ENCODE peak calls at places on chromosome 18, in four cellular contexts. One of them, this sample, is unnamed.

GRCh38 chr18:7617738-7618422 is 50.8 kb downstream of the PTPRM start:
- DNase-seq in H1: no peak
- DNase-seq in HepG2: no peak
- DNase-seq in K562: no peak
- DNase-seq in this sample: no peak

GRCh38 chr18:45024357-45025107 is 343.8 kb downstream of the SETBP1 start:
- DNase-seq in H1: no peak
- DNase-seq in HepG2: no peak
- DNase-seq in K562: no peak
- DNase-seq in this sample: no peak

GRCh38 chr18:54147439-54147838 is 77.0 kb downstream of the MBD2 start:
- DNase-seq in H1: no peak
- DNase-seq in HepG2: no peak
- DNase-seq in K562: no peak
- DNase-seq in this sample: no peak

GRCh38 chr18:36376361-36376760 is 78.8 kb downstream of the FHOD3 start:
- DNase-seq in H1: no peak
- DNase-seq in HepG2: no peak
- DNase-seq in K562: no peak
- DNase-seq in this sample: no peak

GRCh38 chr18:79684283-79684631 is 4.7 kb downstream of the CTDP1 start:
- DNase-seq in H1: no peak
- DNase-seq in HepG2: no peak
- DNase-seq in K562: no peak
- DNase-seq in this sample: no peak

GRCh38 chr18:75654928-75655745 is 227.6 kb upstream of the SMIM21 start:
- DNase-seq in H1: peak
- DNase-seq in HepG2: no peak
- DNase-seq in K562: no peak
- DNase-seq in this sample: no peak

GRCh38 chr18:62606106-62606505 is 83.3 kb downstream of the ZCCHC2 start:
- DNase-seq in H1: no peak
- DNase-seq in HepG2: no peak
- DNase-seq in K562: no peak
- DNase-seq in this sample: no peak

GRCh38 chr18:76621782-76622495 is 126.9 kb upstream of the ZNF516 start:
- DNase-seq in H1: no peak
- DNase-seq in HepG2: no peak
- DNase-seq in K562: no peak
- DNase-seq in this sample: no peak

GRCh38 chr18:50797147-50797546 is 22.7 kb downstream of the MRO start:
- DNase-seq in H1: no peak
- DNase-seq in HepG2: no peak
- DNase-seq in K562: no peak
- DNase-seq in this sample: no peak

GRCh38 chr18:59419386-59419785 is 60.3 kb upstream of the LMAN1 start:
- DNase-seq in H1: no peak
- DNase-seq in HepG2: no peak
- DNase-seq in K562: no peak
- DNase-seq in this sample: no peak

GRCh38 chr18:52766002-52766540 is 426.1 kb downstream of the DCC start:
- DNase-seq in H1: no peak
- DNase-seq in HepG2: no peak
- DNase-seq in K562: no peak
- DNase-seq in this sample: no peak

GRCh38 chr18:51437280-51438271 is 240.1 kb upstream of the MEX3C start:
- DNase-seq in H1: no peak
- DNase-seq in HepG2: no peak
- DNase-seq in K562: no peak
- DNase-seq in this sample: no peak

GRCh38 chr18:13374096-13374467 is 155.5 kb downstream of the LDLRAD4 start:
- DNase-seq in H1: no peak
- DNase-seq in HepG2: no peak
- DNase-seq in K562: no peak
- DNase-seq in this sample: no peak

GRCh38 chr18:65725421-65726050 is 25.3 kb upstream of the CDH7 start:
- DNase-seq in H1: peak
- DNase-seq in HepG2: peak
- DNase-seq in K562: no peak
- DNase-seq in this sample: peak

GRCh38 chr18:10003866-10004265 is 90.0 kb downstream of the VAPA start:
- DNase-seq in H1: no peak
- DNase-seq in HepG2: no peak
- DNase-seq in K562: no peak
- DNase-seq in this sample: no peak

GRCh38 chr18:48333563-48333962 is 75.6 kb downstream of the ZBTB7C start:
- DNase-seq in H1: no peak
- DNase-seq in HepG2: no peak
- DNase-seq in K562: no peak
- DNase-seq in this sample: no peak

GRCh38 chr18:30328839-30329238 is 713.7 kb downstream of the DSC3 start:
- DNase-seq in H1: no peak
- DNase-seq in HepG2: no peak
- DNase-seq in K562: no peak
- DNase-seq in this sample: no peak

DNA sequence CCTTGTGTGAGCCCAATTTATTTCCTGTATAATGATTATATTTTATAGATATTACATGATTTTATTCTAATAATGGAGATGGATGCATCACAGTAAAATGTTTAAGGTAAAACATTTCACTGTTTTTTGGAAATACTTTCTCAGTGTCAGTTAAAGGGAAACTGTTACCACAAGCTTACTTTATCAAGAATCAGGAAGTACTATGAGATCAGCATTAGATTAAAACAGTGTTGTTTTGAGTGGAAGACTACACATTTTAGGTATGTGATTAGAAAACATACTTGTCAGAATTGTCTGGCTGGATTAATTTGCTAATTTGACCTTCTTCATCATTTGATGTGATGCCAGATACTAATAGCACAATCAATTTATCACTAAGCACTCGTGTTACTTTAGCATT is at the start of gene HRH4:
- DNase-seq in H1: no peak
- DNase-seq in HepG2: no peak
- DNase-seq in K562: no peak
- DNase-seq in this sample: no peak
- TF ChIP-seq GABPA in H1: no peak
- TF ChIP-seq GABPA in HepG2: no peak
- TF ChIP-seq GABPA in K562: no peak
- TF ChIP-seq GABPA in this sample: no peak

DNA sequence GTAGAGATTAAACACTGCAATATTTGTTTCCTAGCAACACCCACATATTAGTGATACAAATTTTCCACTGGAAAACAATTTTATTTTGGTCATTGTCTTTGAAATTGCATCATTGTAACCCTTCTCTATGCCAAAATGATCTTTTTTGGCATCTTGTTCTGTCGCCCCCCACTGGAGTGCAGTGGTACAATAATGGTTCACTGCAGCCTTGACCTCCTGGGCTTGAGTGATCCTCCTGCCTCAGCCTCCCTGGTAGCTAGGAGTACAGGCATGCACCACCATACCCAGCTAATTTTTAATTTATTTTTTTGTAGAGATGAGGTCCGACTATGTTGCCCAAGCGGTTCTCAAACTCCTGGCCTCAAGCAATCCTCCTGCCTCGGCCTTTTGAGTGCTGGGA is 117.4 kb downstream of the PIK3C3 start:
- DNase-seq in H1: no peak
- DNase-seq in HepG2: no peak
- DNase-seq in K562: peak
- DNase-seq in this sample: no peak
- TF ChIP-seq CTCF in H1: peak
- TF ChIP-seq CTCF in HepG2: no peak
- TF ChIP-seq CTCF in K562: no peak
- TF ChIP-seq CTCF in this sample: no peak

GRCh38 chr18:69401475-69402218 is 959 bp downstream of the DOK6 start:
- DNase-seq in H1: no peak
- DNase-seq in HepG2: no peak
- DNase-seq in K562: no peak
- DNase-seq in this sample: no peak

GRCh38 chr18:69402219-69402989 is 1.7 kb downstream of the DOK6 start:
- DNase-seq in H1: no peak
- DNase-seq in HepG2: peak
- DNase-seq in K562: no peak
- DNase-seq in this sample: no peak

GRCh38 chr18:69400976-69401474 is 337 bp downstream of the DOK6 start:
- DNase-seq in H1: no peak
- DNase-seq in HepG2: no peak
- DNase-seq in K562: no peak
- DNase-seq in this sample: no peak

GRCh38 chr18:69399253-69399652 is 1.4 kb upstream of the DOK6 start:
- DNase-seq in H1: no peak
- DNase-seq in HepG2: no peak
- DNase-seq in K562: no peak
- DNase-seq in this sample: no peak

DNA sequence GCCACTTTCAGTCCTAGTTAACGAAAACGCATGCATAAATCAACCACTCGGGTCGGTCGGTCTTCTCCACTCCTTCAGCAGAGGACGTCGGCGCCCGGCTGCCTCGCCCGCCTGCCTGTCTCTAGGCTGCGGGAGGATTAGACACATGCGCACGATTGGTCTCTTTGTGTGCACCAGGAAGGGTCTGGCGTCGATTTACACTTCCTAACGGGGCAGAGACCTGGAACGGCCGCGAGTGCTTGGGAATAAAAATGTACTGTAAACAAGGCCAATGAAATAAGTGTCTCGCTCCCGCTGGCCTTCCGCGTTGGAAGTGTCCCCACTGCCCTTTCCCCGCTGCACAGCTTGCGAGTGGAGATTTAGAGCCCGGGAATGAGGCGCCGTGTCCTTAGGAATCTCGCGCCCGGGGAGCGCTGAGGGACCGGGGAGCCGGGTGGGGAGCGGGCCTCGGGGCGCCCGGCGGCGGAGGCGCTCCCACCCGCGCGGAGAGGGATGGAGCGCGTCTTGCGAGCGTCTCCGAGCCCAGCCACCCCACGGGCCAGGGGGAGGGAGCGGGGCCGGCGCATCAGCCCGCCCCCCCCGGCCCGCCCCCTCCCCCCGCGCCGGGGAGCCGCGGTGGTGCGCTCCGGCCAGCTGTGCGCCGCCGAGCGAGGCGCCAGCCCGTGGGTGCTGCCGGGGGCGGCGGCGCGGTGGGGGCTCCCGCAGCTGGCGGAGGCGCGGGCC is at the start of gene DOK6:
- DNase-seq in H1: no peak
- DNase-seq in HepG2: peak
- DNase-seq in K562: no peak
- DNase-seq in this sample: no peak
- TF ChIP-seq GABPA in H1: no peak
- TF ChIP-seq GABPA in HepG2: no peak
- TF ChIP-seq GABPA in K562: no peak
- TF ChIP-seq GABPA in this sample: no peak

GRCh38 chr18:12119358-12119757 is 25.7 kb downstream of the ANKRD62 start:
- DNase-seq in H1: no peak
- DNase-seq in HepG2: no peak
- DNase-seq in K562: no peak
- DNase-seq in this sample: no peak

DNA sequence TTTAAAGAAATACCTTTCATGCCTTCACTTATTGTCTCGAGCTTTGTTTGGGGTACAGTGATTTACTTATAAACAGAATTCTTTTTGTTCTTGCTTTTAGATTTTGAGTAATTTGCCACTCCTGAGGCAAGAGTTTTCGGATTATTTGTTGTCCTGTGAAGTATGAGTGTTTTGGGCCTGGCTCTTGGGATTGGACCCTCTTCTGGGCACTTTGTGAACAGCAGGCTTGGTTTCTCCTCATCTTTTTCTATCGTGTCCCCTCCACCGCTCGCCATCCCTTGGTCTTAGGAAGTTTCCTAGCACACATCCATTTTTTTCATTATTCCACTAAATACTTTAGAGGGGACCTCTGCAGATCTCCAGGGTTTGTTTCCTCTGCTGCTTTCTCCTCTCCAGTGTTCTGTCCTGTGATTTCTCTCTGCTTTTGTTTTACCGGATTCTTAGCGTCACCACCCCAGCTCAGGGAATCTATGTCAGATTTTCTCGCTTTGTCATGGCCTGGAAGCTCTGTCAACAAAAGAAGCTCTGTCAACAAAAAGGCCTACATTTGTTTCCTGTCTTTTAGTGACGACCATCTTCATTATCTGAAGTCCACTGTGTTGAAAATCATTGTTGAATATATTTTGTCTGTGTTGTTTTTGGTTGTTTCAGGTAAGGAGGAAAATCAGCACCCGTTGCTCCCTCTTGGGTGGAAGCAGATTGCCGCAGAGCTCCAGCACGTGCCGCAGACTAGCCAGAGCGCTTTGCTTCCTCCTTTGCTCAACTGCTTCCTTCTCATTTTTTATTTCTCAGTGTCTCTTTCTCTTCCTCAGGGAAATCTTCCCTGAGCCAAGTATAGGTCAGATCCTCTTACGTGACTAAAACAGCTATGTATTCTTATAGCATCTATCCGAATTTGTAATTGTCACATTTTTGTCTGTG is 27.8 kb downstream of the ANKRD62 start:
- DNase-seq in H1: no peak
- DNase-seq in HepG2: peak
- DNase-seq in K562: peak
- DNase-seq in this sample: no peak
- TF ChIP-seq CTCF in H1: peak
- TF ChIP-seq CTCF in HepG2: peak
- TF ChIP-seq CTCF in K562: peak
- TF ChIP-seq CTCF in this sample: no peak

This sample was measured in HL-60.